ENCODE peak calls at places on chromosomes 13 and 19, in six cellular contexts. O is hepatocyte, L is PC-3, V is MM.1S, C is GM23338, E is OCI-LY7. R is an unnamed sample. For H3K79me2 and H3K9me2, the result is how much of the 10 kb centered on the place peaks cover.

GRCh38 chr13:100536643-100537180 is 51.9 kb downstream of the GGACT start:
- DNase-seq in V (no peak), C (no peak), L (no peak), E (no peak), O (no peak), R (no peak)

GRCh38 chr19:48805452-48805851 is 5.4 kb downstream of the BCAT2 start:
- DNase-seq in L (no peak), E (no peak), V (no peak), C (no peak), O (no peak), R (no peak)

GRCh38 chr19:47595937-47596336 is 13.0 kb upstream of the BICRA start:
- DNase-seq in E (no peak), V (no peak), O (no peak), C (no peak), L (no peak), R (no peak)

GRCh38 chr19:47779524-47780214 is 1.2 kb downstream of the SELENOW start:
- DNase-seq in O (peak), V (no peak), E (no peak), L (no peak), C (no peak), R (no peak)

GRCh38 chr13:37598572-37598971 is at the start of gene POSTN:
- DNase-seq in O (peak), L (no peak), C (no peak), V (no peak), E (no peak), R (no peak)

GRCh38 chr13:23963947-23964346 is 66.6 kb upstream of the C1QTNF9B start:
- DNase-seq in L (peak), C (no peak), E (no peak), V (no peak), O (no peak), R (no peak)

GRCh38 chr13:60135344-60135743 is 28.4 kb downstream of the DIAPH3 start:
- DNase-seq in E (no peak), O (no peak), C (no peak), L (no peak), V (no peak), R (no peak)

GRCh38 chr19:35142531-35143230 is 374 bp upstream of the FXYD7 start:
- DNase-seq in V (peak), E (peak), L (peak), O (peak), C (peak), R (no peak)

GRCh38 chr13:91174886-91175501 is 172.5 kb upstream of the MIR17HG start:
- DNase-seq in C (peak), E (no peak), V (no peak), L (no peak), O (no peak), R (no peak)

GRCh38 chr13:101522607-101523006 is 70.1 kb downstream of the ITGBL1 start:
- DNase-seq in L (no peak), O (no peak), E (no peak), V (no peak), C (no peak), R (peak)

GRCh38 chr13:27423333-27423732 is 1.1 kb upstream of the GTF3A start:
- DNase-seq in E (no peak), V (no peak), O (no peak), C (no peak), L (no peak), R (no peak)

GRCh38 chr13:27425151-27425917 is 915 bp downstream of the GTF3A start:
- DNase-seq in O (no peak), E (peak), L (peak), V (no peak), C (no peak), R (no peak)

GRCh38 chr13:27425918-27426630 is 1.7 kb downstream of the GTF3A start:
- DNase-seq in O (peak), C (peak), V (peak), L (peak), E (peak), R (peak)

GRCh38 chr13:27427663-27428062 is 3.2 kb downstream of the GTF3A start:
- DNase-seq in O (no peak), V (no peak), E (no peak), C (no peak), L (no peak), R (no peak)

GRCh38 chr13:27424246-27425150 is at the start of gene GTF3A:
- DNase-seq in O (peak), V (peak), L (peak), E (peak), C (peak), R (peak)
- H3K79me2 ChIP-seq in O (under half), V (under half), L (under half), E (under half), C (under half), R (under half)

DNA sequence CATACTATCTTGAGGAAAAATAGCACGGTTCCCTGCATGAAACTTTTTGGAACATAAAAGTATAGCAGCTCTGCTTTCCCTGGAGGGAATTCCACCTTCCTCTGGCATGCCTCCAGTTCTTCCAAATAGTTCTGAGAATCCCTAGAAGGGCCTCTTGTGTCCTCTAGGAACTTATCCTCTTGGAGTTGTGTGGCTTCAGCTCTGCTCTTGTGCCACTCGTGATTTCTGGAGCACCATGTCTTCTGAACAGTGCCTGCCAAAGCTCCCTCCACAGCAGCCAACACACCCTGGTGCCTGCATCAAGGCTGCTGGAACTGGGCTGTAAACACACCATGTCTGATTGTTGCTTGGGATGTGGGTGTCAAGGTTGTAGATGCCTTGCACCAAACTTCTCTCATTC is 65.7 kb upstream of the FLT1 start:
- DNase-seq in O (no peak), L (no peak), V (no peak), C (no peak), E (no peak), R (no peak)
- H3K9me2 ChIP-seq in O (under half), L (under half), V (under half), C (under half), E (under half), R (under half)

DNA sequence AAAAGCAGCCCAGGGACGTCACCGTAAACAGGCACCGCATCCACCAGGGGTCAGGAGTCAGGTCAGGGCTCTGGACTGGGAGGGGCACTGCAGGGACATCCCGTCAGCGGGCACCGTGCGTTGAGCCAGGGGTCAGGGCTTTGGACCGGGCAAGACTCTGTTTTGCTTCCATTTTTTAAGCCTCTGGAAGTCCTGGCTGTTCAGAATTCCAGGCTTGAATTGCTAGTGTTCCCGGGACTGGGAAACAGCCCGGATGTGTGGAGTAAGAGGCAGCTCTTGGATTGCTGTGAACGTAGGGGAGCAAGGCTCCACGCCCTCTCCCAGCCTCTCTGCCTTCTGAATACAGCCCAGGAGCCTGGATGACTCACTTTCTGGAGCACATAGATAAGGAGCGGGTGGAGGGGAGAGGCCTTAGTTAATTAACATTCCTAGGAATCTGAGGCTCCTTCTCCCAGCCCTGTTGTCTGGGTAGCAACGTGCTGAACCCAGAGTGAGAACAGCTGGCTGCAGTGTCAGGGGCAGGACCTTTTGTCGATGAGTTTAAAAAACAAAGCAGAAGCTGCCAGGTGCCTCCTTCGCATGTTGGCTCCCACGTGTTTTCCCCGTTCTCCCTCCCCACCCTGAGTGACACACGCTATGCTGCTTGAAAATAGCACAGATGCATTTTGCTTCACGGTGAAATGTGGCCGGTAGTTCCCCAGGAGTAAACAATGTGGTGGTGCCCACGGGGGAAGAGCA is 21.9 kb downstream of the ATP11A start:
- DNase-seq in O (peak), E (no peak), C (peak), L (peak), V (no peak), R (peak)
- TF ChIP-seq CTCF in O (peak), E (no peak), C (peak), L (peak), V (no peak), R (peak)

DNA sequence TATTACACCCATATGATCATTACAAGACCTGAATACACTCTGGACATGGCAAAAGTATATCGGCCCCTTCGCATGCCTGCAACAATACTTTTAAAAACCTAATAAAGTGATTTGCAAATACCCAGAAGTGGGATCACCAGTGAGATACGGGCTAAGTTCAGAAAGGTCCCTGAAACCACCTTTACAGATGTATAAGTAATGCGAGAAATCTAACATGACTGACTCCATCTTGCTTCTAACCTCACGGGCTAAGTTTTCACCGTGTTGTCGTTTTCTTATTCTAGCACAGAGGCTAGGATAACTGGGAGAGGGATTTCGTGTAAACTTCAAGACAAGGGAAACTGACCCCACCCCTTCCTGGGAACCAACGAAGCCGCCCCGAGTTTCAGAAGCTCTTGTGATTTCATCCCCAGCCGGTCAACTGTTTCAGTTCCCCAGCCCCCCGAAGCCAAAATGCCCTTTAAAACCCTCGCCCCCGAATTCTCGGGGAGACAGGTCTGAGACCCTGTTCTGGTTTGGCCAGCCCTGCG is 703 bp downstream of the NEK3 start:
- DNase-seq in L (peak), O (peak), C (peak), E (no peak), V (no peak), R (no peak)
- H3K79me2 ChIP-seq in L (under half), O (under half), C (under half), E (under half), V (under half), R (under half)

GRCh38 chr13:65783383-65783782 is 1446.8 kb downstream of the PCDH9 start:
- DNase-seq in O (no peak), L (no peak), C (no peak), V (no peak), E (no peak), R (no peak)
- H3K9me2 ChIP-seq in O (under half), L (under half), C (under half), V (under half), E (under half), R (under half)

DNA sequence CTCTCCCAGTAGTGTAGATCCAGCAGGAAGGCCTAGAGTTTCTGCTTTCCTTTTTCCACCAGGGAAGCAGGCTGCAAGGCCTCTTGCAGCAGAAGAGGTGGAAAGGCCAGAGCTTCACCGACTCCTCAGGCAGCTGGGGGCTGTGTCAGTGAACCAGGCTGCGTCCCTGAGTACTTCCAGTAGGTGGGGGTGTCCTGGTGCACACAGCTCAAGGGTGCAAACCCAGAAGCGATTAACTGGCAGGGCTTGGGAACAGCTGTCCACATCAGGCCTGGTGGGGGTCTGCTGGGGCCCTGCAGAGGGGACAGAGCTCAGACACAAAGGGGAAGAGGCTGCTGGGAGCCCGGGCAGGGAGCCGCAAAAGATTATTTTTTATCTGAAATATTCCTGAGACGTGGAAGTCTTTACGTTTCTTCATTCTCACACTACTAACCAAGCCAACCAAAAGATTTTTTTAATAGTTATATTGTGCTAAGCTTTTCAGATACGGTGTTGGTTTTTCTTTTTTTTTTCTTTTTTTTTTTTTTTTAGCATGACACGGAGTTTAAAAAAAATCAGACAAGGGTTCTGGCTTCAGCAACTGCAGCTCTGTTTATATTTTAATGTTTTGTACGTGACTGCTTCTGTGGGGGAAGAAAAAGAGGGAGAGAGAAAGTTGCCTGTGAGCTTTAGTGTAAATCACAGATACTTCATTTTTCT is 11.0 kb downstream of the TSHZ3 start:
- DNase-seq in E (peak), V (no peak), L (no peak), C (peak), O (peak), R (no peak)
- TF ChIP-seq CTCF in E (peak), V (peak), L (peak), C (peak), O (peak), R (peak)